ENCODE peak calls at places on chromosomes 1 and 21, in four cellular contexts. W, L, K and I are unnamed samples.

GRCh38 chr1:13813398-13814012 is 113.5 kb downstream of the PRDM2 start:
- DNase-seq in W (peak; percentile 87), L (no peak), K (no peak), I (no peak)

GRCh38 chr21:34910396-34910795 is 138.7 kb downstream of the RUNX1 start:
- DNase-seq in W (no peak), L (no peak), K (peak; percentile 79), I (no peak)

GRCh38 chr21:28704746-28705145 is 287.9 kb downstream of the LTN1 start:
- DNase-seq in W (no peak), L (peak; percentile 43), K (no peak), I (peak; percentile 50)

GRCh38 chr1:93180723-93181613 is at the start of gene CCDC18:
- DNase-seq in W (no peak), L (peak; percentile 50), K (no peak), I (no peak)

GRCh38 chr1:6602669-6603423 is at the start of gene KLHL21:
- DNase-seq in W (peak; percentile 94), L (peak; percentile 36), K (peak; percentile 23), I (no peak)

GRCh38 chr1:162007485-162007884 is 16.2 kb downstream of the OLFML2B start:
- DNase-seq in W (no peak), L (no peak), K (no peak), I (no peak)

GRCh38 chr1:74995848-74996247 is 138.3 kb upstream of the LHX8 start:
- DNase-seq in W (no peak), L (no peak), K (no peak), I (no peak)

GRCh38 chr1:21946836-21947587 is 9.9 kb upstream of the HSPG2 start:
- DNase-seq in W (no peak), L (no peak), K (no peak), I (no peak)

GRCh38 chr1:158506369-158506987 is 34.5 kb downstream of the OR10R2 start:
- DNase-seq in W (peak; percentile 61), L (no peak), K (no peak), I (no peak)

GRCh38 chr1:180486092-180486491 is 16.3 kb downstream of the ACBD6 start:
- DNase-seq in W (no peak), L (no peak), K (no peak), I (no peak)

GRCh38 chr21:42527489-42528158 is 14.0 kb downstream of the SLC37A1 start:
- DNase-seq in W (peak; percentile 67), L (no peak), K (peak; percentile 37), I (no peak)

GRCh38 chr1:68321084-68321685 is 88.9 kb upstream of the WLS start:
- DNase-seq in W (no peak), L (peak; percentile 50), K (peak; percentile 34), I (no peak)

GRCh38 chr21:45128613-45129226 is 54.3 kb downstream of the ADARB1 start:
- DNase-seq in W (peak; percentile 75), L (peak; percentile 42), K (peak; percentile 12), I (no peak)

GRCh38 chr1:3052501-3052900 is 16.5 kb upstream of the PRDM16 start:
- DNase-seq in W (no peak), L (no peak), K (no peak), I (no peak)

GRCh38 chr1:7120863-7121621 is 335.8 kb downstream of the CAMTA1 start:
- DNase-seq in W (no peak), L (no peak), K (no peak), I (no peak)

GRCh38 chr1:198275598-198275997 is 118.8 kb downstream of the NEK7 start:
- DNase-seq in W (no peak), L (no peak), K (no peak), I (no peak)

GRCh38 chr1:34866762-34867109 is 7.2 kb upstream of the SMIM12 start:
- DNase-seq in W (no peak), L (no peak), K (no peak), I (no peak)

GRCh38 chr1:110616587-110616986 is 10.4 kb upstream of the KCNA2 start:
- DNase-seq in W (peak; percentile 46), L (no peak), K (no peak), I (no peak)

GRCh38 chr1:54167422-54168139 is 14.8 kb upstream of the CDCP2 start:
- DNase-seq in W (no peak), L (no peak), K (no peak), I (no peak)

GRCh38 chr1:4050998-4051397 is 150.9 kb upstream of the C1orf174 start:
- DNase-seq in W (no peak), L (no peak), K (no peak), I (no peak)

GRCh38 chr1:21368514-21369289 is 71.2 kb upstream of the NBPF3 start:
- DNase-seq in W (peak; percentile 76), L (peak; percentile 74), K (peak; percentile 62), I (peak; percentile 23)

GRCh38 chr1:27388337-27389005 is 4.0 kb upstream of the GPR3 start:
- DNase-seq in W (peak; percentile 87), L (no peak), K (no peak), I (no peak)

GRCh38 chr1:41665962-41666917 is 181.8 kb upstream of the EDN2 start:
- DNase-seq in W (no peak), L (no peak), K (peak; percentile 76), I (no peak)

GRCh38 chr1:208851376-208851775 is 607.2 kb upstream of the PLXNA2 start:
- DNase-seq in W (no peak), L (no peak), K (no peak), I (no peak)

GRCh38 chr1:219542828-219543518 is 69.9 kb downstream of the ZC3H11B start:
- DNase-seq in W (no peak), L (no peak), K (no peak), I (no peak)

GRCh38 chr1:2279210-2279639 is 51.1 kb downstream of the SKI start:
- DNase-seq in W (no peak), L (no peak), K (no peak), I (no peak)

GRCh38 chr1:156691665-156692408 is 13.5 kb downstream of the CRABP2 start:
- DNase-seq in W (no peak), L (no peak), K (no peak), I (no peak)

GRCh38 chr1:152018537-152018936 is 18.3 kb downstream of the S100A11 start:
- DNase-seq in W (no peak), L (no peak), K (no peak), I (no peak)

GRCh38 chr1:29237906-29238600 is 1.7 kb downstream of the PTPRU start:
- DNase-seq in W (no peak), L (no peak), K (no peak), I (no peak)

GRCh38 chr1:40706626-40707025 is 15.1 kb downstream of the NFYC start:
- DNase-seq in W (no peak), L (no peak), K (no peak), I (no peak)

GRCh38 chr1:44485229-44485932 is 80.3 kb downstream of the RNF220 start:
- DNase-seq in W (no peak), L (no peak), K (no peak), I (no peak)

GRCh38 chr1:13808729-13809131 is 108.7 kb downstream of the PRDM2 start:
- DNase-seq in W (no peak), L (peak; percentile 2), K (no peak), I (no peak)

GRCh38 chr1:61436491-61437120 is 288.3 kb downstream of the TM2D1 start:
- DNase-seq in W (no peak), L (no peak), K (no peak), I (no peak)

GRCh38 chr1:100358210-100358609 is 5.9 kb downstream of the CDC14A start:
- DNase-seq in W (no peak), L (no peak), K (no peak), I (no peak)

GRCh38 chr1:199946305-199947155 is 81.0 kb upstream of the NR5A2 start:
- DNase-seq in W (no peak), L (no peak), K (no peak), I (no peak)